ENCODE peak calls at places on chromosomes 7 and 10, in seven cellular contexts. H is Jurkat, Clone E6-1; G is RCC 7860; P is stimulated activated CD4-positive, alpha-beta T cell treated with anti-CD3 and anti-CD28 coated beads, TNF-alpha, amount 100 ng/mL, for 4 hours; K is transverse colon; C is aorta; O is M059J. F is an unnamed sample.

GRCh38 chr10:120999868-121000267 is 148.7 kb downstream of the WDR11 start:
- DNase-seq in H (no peak), O (no peak), P (no peak), C (no peak), G (no peak), K (no peak), F (no peak)

GRCh38 chr7:2092279-2092678 is 140.5 kb downstream of the MAD1L1 start:
- DNase-seq in C (no peak), O (no peak), G (no peak), H (no peak), P (no peak), K (no peak), F (no peak)

GRCh38 chr10:101189461-101190401 is 39.5 kb downstream of the LBX1 start:
- DNase-seq in O (no peak), K (no peak), G (no peak), C (no peak), H (peak), P (no peak), F (no peak)

GRCh38 chr10:28891058-28891713 is 213.9 kb downstream of the BAMBI start:
- DNase-seq in C (no peak), G (no peak), H (no peak), O (peak), K (no peak), P (no peak), F (no peak)

GRCh38 chr7:74101061-74101681 is 17.6 kb downstream of the LIMK1 start:
- DNase-seq in C (no peak), K (peak), P (no peak), G (peak), O (no peak), H (no peak), F (peak)

GRCh38 chr7:35258891-35259537 is 5.1 kb upstream of the TBX20 start:
- DNase-seq in K (no peak), H (no peak), G (no peak), O (no peak), P (no peak), C (no peak), F (no peak)

GRCh38 chr7:6655636-6656385 is 18.7 kb downstream of the ZNF316 start:
- DNase-seq in P (no peak), K (no peak), O (no peak), C (no peak), H (no peak), G (no peak), F (peak)

GRCh38 chr10:114681542-114681941 is 23.5 kb upstream of the ABLIM1 start:
- DNase-seq in P (no peak), O (peak), G (peak), C (no peak), H (no peak), K (no peak), F (no peak)

GRCh38 chr10:130458509-130458908 is 322.3 kb downstream of the GLRX3 start:
- DNase-seq in H (no peak), O (no peak), K (no peak), G (no peak), C (no peak), P (no peak), F (no peak)

GRCh38 chr7:155908385-155908784 is 96.1 kb upstream of the SHH start:
- DNase-seq in K (no peak), H (no peak), G (no peak), P (no peak), C (peak), O (no peak), F (no peak)

GRCh38 chr10:85665661-85666060 is 700.9 kb downstream of the GRID1 start:
- DNase-seq in O (no peak), C (no peak), P (no peak), H (no peak), K (no peak), G (no peak), F (no peak)

GRCh38 chr7:33874943-33875342 is 30.4 kb upstream of the BMPER start:
- DNase-seq in P (no peak), C (no peak), H (no peak), G (no peak), K (no peak), O (peak), F (no peak)

GRCh38 chr10:62437696-62438095 is 63.5 kb downstream of the ZNF365 start:
- DNase-seq in C (no peak), P (no peak), O (peak), K (no peak), G (peak), H (peak), F (no peak)

GRCh38 chr10:3119796-3120459 is 52.6 kb downstream of the PFKP start:
- DNase-seq in P (no peak), O (no peak), K (no peak), C (no peak), H (peak), G (no peak), F (no peak)

GRCh38 chr10:61961278-61961677 is 59.8 kb downstream of the ARID5B start:
- DNase-seq in G (no peak), H (peak), C (no peak), O (no peak), K (no peak), P (no peak), F (no peak)

GRCh38 chr10:50674469-50675254 is 50.9 kb upstream of the SGMS1 start:
- DNase-seq in C (no peak), G (no peak), P (no peak), H (no peak), O (no peak), K (no peak), F (no peak)

GRCh38 chr7:1059200-1060091 is 15.1 kb downstream of the GPR146 start:
- DNase-seq in O (no peak), K (peak), C (no peak), H (peak), P (no peak), G (no peak), F (no peak)

GRCh38 chr10:7511612-7512011 is 100.8 kb upstream of the SFMBT2 start:
- DNase-seq in K (no peak), P (no peak), G (no peak), O (no peak), H (no peak), C (no peak), F (no peak)

GRCh38 chr10:50796693-50797092 is 57.0 kb downstream of the ASAH2B start:
- DNase-seq in K (no peak), H (no peak), G (no peak), O (no peak), P (no peak), C (no peak), F (no peak)

GRCh38 chr7:2613926-2614613 is 17.7 kb upstream of the TTYH3 start:
- DNase-seq in C (peak), P (no peak), H (no peak), G (no peak), O (peak), K (no peak), F (peak)

GRCh38 chr7:3922175-3922635 is 621.2 kb downstream of the SDK1 start:
- DNase-seq in C (no peak), P (no peak), K (peak), O (peak), H (peak), G (peak), F (no peak)

GRCh38 chr10:127426746-127427145 is 122.4 kb upstream of the NPS start:
- DNase-seq in P (no peak), H (no peak), O (no peak), K (no peak), G (no peak), C (no peak), F (no peak)

GRCh38 chr7:155916926-155917655 is 104.8 kb upstream of the SHH start:
- DNase-seq in G (no peak), P (no peak), C (no peak), K (no peak), H (no peak), O (peak), F (no peak)

GRCh38 chr10:128571071-128571470 is 444.8 kb upstream of the MKI67 start:
- DNase-seq in C (no peak), K (no peak), O (no peak), H (no peak), P (no peak), G (no peak), F (no peak)

GRCh38 chr10:24834869-24835268 is 111.2 kb upstream of the ARHGAP21 start:
- DNase-seq in H (no peak), P (no peak), O (no peak), G (no peak), K (no peak), C (no peak), F (no peak)

GRCh38 chr7:36119005-36119711 is 33.9 kb upstream of the EEPD1 start:
- DNase-seq in G (peak), O (peak), K (peak), P (no peak), H (no peak), C (no peak), F (no peak)

GRCh38 chr7:135960709-135961451 is 16.3 kb downstream of the MTPN start:
- DNase-seq in O (no peak), C (no peak), H (no peak), G (no peak), P (no peak), K (no peak), F (no peak)

GRCh38 chr10:24597426-24597825 is 126.3 kb downstream of the ARHGAP21 start:
- DNase-seq in H (no peak), G (no peak), K (no peak), C (no peak), P (no peak), O (no peak), F (no peak)

F was measured in sigmoid colon.